ENCODE peak calls at places on chromosomes 16 and 17, in seven cellular contexts. R, I, Q, D, B, J and X are unnamed samples. For H3K9me3 and H3K4me1, the result is how much of the 10 kb centered on the place peaks cover.

GRCh38 chr16:23941963-23942564 is 106.3 kb downstream of the PRKCB start:
- DNase-seq in D (no peak), B (no peak), Q (no peak), I (no peak), R (no peak), J (no peak), X (peak)

GRCh38 chr17:65177901-65178300 is 40.7 kb downstream of the RGS9 start:
- DNase-seq in R (no peak), D (no peak), Q (no peak), B (no peak), I (no peak), J (no peak), X (no peak)

GRCh38 chr16:81500833-81501521 is 56.4 kb downstream of the CMIP start:
- DNase-seq in I (no peak), D (no peak), Q (no peak), R (no peak), J (peak), B (no peak), X (no peak)

GRCh38 chr16:10729104-10729503 is 14.5 kb upstream of the NUBP1 start:
- DNase-seq in I (no peak), D (no peak), B (no peak), J (no peak), R (no peak), Q (no peak), X (no peak)

GRCh38 chr16:26787924-26788323 is 278.8 kb upstream of the C16orf82 start:
- DNase-seq in Q (no peak), D (no peak), R (no peak), I (no peak), J (no peak), B (no peak), X (no peak)

GRCh38 chr16:1981972-1982574 is 804 bp upstream of the NOXO1 start:
- DNase-seq in R (no peak), Q (no peak), D (no peak), J (no peak), I (no peak), B (no peak), X (no peak)

GRCh38 chr17:67056746-67057490 is 12.6 kb downstream of the CACNG1 start:
- DNase-seq in Q (peak), I (no peak), R (no peak), J (no peak), D (peak), B (no peak), X (peak)

GRCh38 chr16:75053791-75054555 is 55.1 kb downstream of the ZNRF1 start:
- DNase-seq in R (no peak), I (no peak), B (no peak), D (no peak), J (no peak), Q (peak), X (no peak)

GRCh38 chr16:81040837-81041236 is 5.2 kb downstream of the ATMIN start:
- DNase-seq in Q (no peak), R (no peak), I (no peak), B (peak), D (no peak), J (no peak), X (no peak)

GRCh38 chr17:58970966-58971575 is 135.6 kb downstream of the TRIM37 start:
- DNase-seq in R (no peak), D (no peak), Q (no peak), J (no peak), B (no peak), I (no peak), X (no peak)

GRCh38 chr16:50742521-50743150 is 750 bp downstream of the CYLD start:
- DNase-seq in R (peak), D (peak), J (no peak), B (peak), Q (peak), I (peak), X (peak)

GRCh38 chr17:74130841-74131240 is 72.6 kb upstream of the RPL38 start:
- DNase-seq in D (no peak), Q (no peak), R (no peak), J (no peak), B (no peak), I (no peak), X (peak)

GRCh38 chr17:2057714-2058520 is 3.0 kb downstream of the HIC1 start:
- DNase-seq in Q (peak), J (peak), R (no peak), B (no peak), I (no peak), D (no peak), X (peak)

GRCh38 chr17:72743037-72743467 is 349.4 kb downstream of the SLC39A11 start:
- DNase-seq in D (no peak), B (peak), Q (no peak), J (no peak), R (no peak), I (no peak), X (peak)

GRCh38 chr17:39209317-39210092 is 9.4 kb downstream of the RPL19 start:
- DNase-seq in R (peak), B (peak), Q (peak), I (peak), D (no peak), J (peak), X (peak)

GRCh38 chr16:3171181-3171854 is 16.7 kb upstream of the OR1F1 start:
- DNase-seq in I (peak), R (peak), Q (no peak), D (peak), J (no peak), B (peak), X (no peak)

GRCh38 chr16:78364501-78364900 is 265.0 kb downstream of the WWOX start:
- DNase-seq in I (no peak), D (no peak), B (no peak), J (no peak), Q (no peak), R (no peak), X (no peak)

GRCh38 chr17:75777243-75777922 is 7.2 kb upstream of the UNK start:
- DNase-seq in J (no peak), I (no peak), B (no peak), D (no peak), R (no peak), Q (no peak), X (no peak)

GRCh38 chr17:77677210-77677609 is 281.3 kb upstream of the TNRC6C start:
- DNase-seq in I (no peak), Q (peak), R (no peak), D (no peak), J (no peak), B (no peak), X (no peak)

GRCh38 chr17:74268554-74268953 is 5.5 kb upstream of the DNAI2 start:
- DNase-seq in R (no peak), I (no peak), J (no peak), Q (no peak), D (no peak), B (no peak), X (no peak)

GRCh38 chr17:6233856-6234255 is 163.7 kb downstream of the WSCD1 start:
- DNase-seq in Q (no peak), J (no peak), I (no peak), D (no peak), R (no peak), B (no peak), X (peak)

GRCh38 chr17:18319604-18320256 is 4.6 kb downstream of the SMCR8 start:
- DNase-seq in I (no peak), B (peak), D (peak), Q (no peak), R (no peak), J (no peak), X (peak)

GRCh38 chr17:74815671-74816370 is 39.7 kb upstream of the NAT9 start:
- DNase-seq in J (no peak), Q (no peak), I (no peak), R (no peak), B (peak), D (no peak), X (peak)

GRCh38 chr17:82687375-82687861 is 11.1 kb downstream of the RAB40B start:
- DNase-seq in B (no peak), Q (peak), I (no peak), D (no peak), R (no peak), J (no peak), X (no peak)

GRCh38 chr17:56679148-56679766 is 85.8 kb downstream of the NOG start:
- DNase-seq in Q (peak), R (no peak), I (no peak), J (no peak), B (peak), D (peak), X (peak)

GRCh38 chr16:79863128-79864031 is 262.8 kb upstream of the MAF start:
- DNase-seq in I (no peak), J (no peak), D (no peak), R (no peak), Q (no peak), B (no peak), X (no peak)

GRCh38 chr16:47990676-47991075 is 165.1 kb downstream of the ABCC12 start:
- DNase-seq in J (no peak), R (no peak), D (no peak), I (no peak), B (no peak), Q (no peak), X (no peak)

GRCh38 chr17:76709077-76709950 is 1.5 kb downstream of the MXRA7 start:
- DNase-seq in D (no peak), B (peak), Q (peak), R (no peak), J (no peak), I (no peak), X (peak)

GRCh38 chr16:12500771-12501170 is 302.9 kb downstream of the CPPED1 start:
- DNase-seq in D (no peak), J (peak), R (no peak), I (no peak), B (no peak), Q (no peak), X (no peak)

GRCh38 chr17:12765544-12765943 is 23.8 kb upstream of the ARHGAP44 start:
- DNase-seq in R (no peak), Q (no peak), I (no peak), J (no peak), B (no peak), D (no peak), X (no peak)

GRCh38 chr16:29994613-29995329 is 646 bp downstream of the HIRIP3 start:
- DNase-seq in J (peak), B (no peak), R (peak), I (no peak), Q (no peak), D (no peak), X (no peak)

GRCh38 chr16:4365615-4366014 is 6.0 kb upstream of the VASN start:
- DNase-seq in I (no peak), D (no peak), B (no peak), Q (no peak), J (peak), R (no peak), X (no peak)

GRCh38 chr16:81005644-81006471 is 827 bp downstream of the CMC2 start:
- DNase-seq in D (peak), J (no peak), B (peak), Q (no peak), I (no peak), R (no peak), X (peak)

GRCh38 chr16:18932243-18932997 is 6.2 kb upstream of the SMG1 start:
- DNase-seq in I (no peak), D (no peak), J (no peak), R (no peak), Q (no peak), B (peak), X (peak)

GRCh38 chr17:73770115-73770848 is 126.0 kb upstream of the SDK2 start:
- DNase-seq in Q (peak), I (no peak), J (no peak), R (no peak), B (no peak), D (no peak), X (no peak)

GRCh38 chr16:5615868-5616642 is 518.5 kb upstream of the EEF2KMT start:
- DNase-seq in R (no peak), D (peak), B (peak), I (no peak), Q (peak), J (peak), X (peak)

GRCh38 chr16:7946142-7946541 is 613.5 kb downstream of the RBFOX1 start:
- DNase-seq in Q (no peak), B (no peak), D (no peak), J (no peak), I (no peak), R (no peak), X (no peak)

GRCh38 chr16:18983565-18984424 is at the start of gene TMC7:
- DNase-seq in B (peak), D (peak), I (no peak), R (no peak), J (peak), Q (peak), X (peak)

GRCh38 chr17:12342609-12343248 is 322.1 kb downstream of the MAP2K4 start:
- DNase-seq in I (no peak), R (no peak), J (no peak), B (peak), D (no peak), Q (no peak), X (peak)

DNA sequence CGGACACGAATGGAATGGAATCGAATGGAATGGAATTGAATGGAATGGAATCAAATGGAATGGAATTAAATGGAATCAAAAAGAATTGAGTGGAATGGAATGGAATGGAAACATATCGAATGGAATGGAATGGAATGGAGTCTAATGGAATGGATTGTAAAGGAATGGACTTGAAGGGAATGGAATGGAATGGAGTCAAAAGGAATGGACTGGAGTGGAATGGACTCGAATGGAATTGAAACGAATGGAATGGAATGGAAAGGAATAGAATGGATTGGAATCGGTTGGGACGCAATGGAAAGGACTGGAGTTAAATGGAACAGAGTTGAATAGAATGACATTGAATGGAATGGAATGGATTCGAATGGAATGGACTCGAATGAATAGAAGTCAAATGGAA is 486.9 kb upstream of the WSB1 start:
- DNase-seq in B (no peak), J (no peak), R (no peak), I (no peak), Q (no peak), D (no peak), X (no peak)
- H3K9me3 ChIP-seq in B (half or more), J (under half), R (under half), I (half or more), Q (half or more), D (under half), X (half or more)

GRCh38 chr16:69836252-69836651 is 74.1 kb downstream of the WWP2 start:
- DNase-seq in R (no peak), B (no peak), J (no peak), I (no peak), D (no peak), Q (no peak), X (no peak)
- H3K4me1 ChIP-seq in R (under half), B (under half), J (under half), I (under half), D (under half), Q (half or more), X (under half)

GRCh38 chr16:35664091-35664693 is 2204.8 kb downstream of the TP53TG3F start:
- DNase-seq in Q (no peak), B (no peak), D (no peak), I (no peak), R (no peak), J (no peak), X (no peak)
- H3K9me3 ChIP-seq in Q (under half), B (under half), D (under half), I (under half), R (under half), J (under half), X (half or more)

GRCh38 chr17:80315517-80316182 is 55.0 kb downstream of the RNF213 start:
- DNase-seq in I (no peak), B (no peak), R (no peak), Q (no peak), J (no peak), D (no peak), X (no peak)

GRCh38 chr17:80312621-80313135 is 52.0 kb downstream of the RNF213 start:
- DNase-seq in B (no peak), J (no peak), D (no peak), Q (no peak), I (no peak), R (no peak), X (no peak)

GRCh38 chr17:80311216-80311827 is 50.7 kb downstream of the RNF213 start:
- DNase-seq in I (no peak), J (no peak), D (no peak), Q (no peak), R (no peak), B (no peak), X (no peak)

GRCh38 chr17:80316431-80316830 is 55.8 kb downstream of the RNF213 start:
- DNase-seq in B (no peak), D (no peak), R (no peak), Q (no peak), J (no peak), I (no peak), X (no peak)

DNA sequence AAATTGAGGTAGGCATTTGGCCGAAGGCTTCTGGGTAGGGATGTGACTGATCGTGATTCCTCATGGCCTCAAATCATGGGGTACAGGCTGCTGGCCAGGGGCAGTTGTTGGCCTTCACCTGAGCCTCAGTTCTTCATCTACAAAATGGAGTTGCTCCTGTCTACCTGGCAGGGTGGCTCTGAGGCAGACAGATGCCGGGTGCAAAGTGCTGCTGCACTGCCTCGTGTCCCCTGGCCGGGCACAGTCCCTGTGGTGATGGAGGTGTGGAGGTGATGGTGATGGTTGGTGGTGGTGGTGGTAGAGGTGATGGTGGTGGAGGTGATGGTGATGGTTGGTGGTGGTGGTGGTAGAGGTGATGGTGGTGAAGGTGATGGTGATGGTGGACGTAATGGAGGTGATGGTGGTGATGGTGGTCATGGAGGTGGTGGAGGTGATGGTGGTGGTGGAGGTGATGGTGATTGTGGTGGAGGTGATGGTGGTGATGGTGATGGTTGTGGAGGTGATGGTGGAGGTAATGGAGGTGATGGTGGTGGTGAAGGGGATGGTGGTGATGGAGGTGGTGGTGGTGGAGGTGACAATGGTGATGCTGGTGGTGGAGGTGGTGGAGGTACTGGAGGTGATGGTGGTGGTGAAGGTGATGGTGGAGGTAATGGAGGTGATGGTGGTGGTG is 52.6 kb downstream of the RNF213 start:
- DNase-seq in D (no peak), J (no peak), B (no peak), Q (no peak), R (no peak), I (no peak), X (no peak)
- H3K4me1 ChIP-seq in D (under half), J (under half), B (under half), Q (under half), R (under half), I (under half), X (under half)

GRCh38 chr17:21293846-21294240 is 9.3 kb downstream of the MAP2K3 start:
- DNase-seq in Q (no peak), J (no peak), R (no peak), D (no peak), I (no peak), B (no peak), X (no peak)
- H3K9me3 ChIP-seq in Q (under half), J (under half), R (under half), D (under half), I (under half), B (under half), X (under half)